ENCODE peak calls at places on chromosomes 2 and 18, in four cellular contexts. B is K562, F is A549, Y is HepG2. A is an unnamed sample.

GRCh38 chr2:10185046-10185445 is 62.5 kb downstream of the RRM2 start:
- DNase-seq in B (no peak), F (no peak), Y (no peak), A (no peak)

GRCh38 chr2:31386172-31386571 is 28.4 kb downstream of the XDH start:
- DNase-seq in B (no peak), F (no peak), Y (no peak), A (no peak)

GRCh38 chr2:42176992-42177738 is 8.0 kb downstream of the EML4 start:
- DNase-seq in B (no peak), F (no peak), Y (no peak), A (no peak)

GRCh38 chr2:128821010-128821409 is 502.3 kb upstream of the HS6ST1 start:
- DNase-seq in B (no peak), F (no peak), Y (no peak), A (no peak)

GRCh38 chr2:229141626-229142025 is 129.5 kb downstream of the PID1 start:
- DNase-seq in B (no peak), F (no peak), Y (no peak), A (no peak)

GRCh38 chr2:86584164-86584913 is 21.1 kb upstream of the CHMP3 start:
- DNase-seq in B (peak), F (no peak), Y (no peak), A (no peak)

GRCh38 chr2:54604771-54605350 is 118.6 kb upstream of the EML6 start:
- DNase-seq in B (no peak), F (no peak), Y (no peak), A (no peak)

GRCh38 chr2:143528021-143528420 is 398.8 kb downstream of the ARHGAP15 start:
- DNase-seq in B (no peak), F (no peak), Y (no peak), A (no peak)

GRCh38 chr2:200533754-200534153 is 7.7 kb downstream of the SGO2 start:
- DNase-seq in B (no peak), F (no peak), Y (no peak), A (no peak)

GRCh38 chr18:35672897-35673296 is 91.4 kb downstream of the GALNT1 start:
- DNase-seq in B (no peak), F (no peak), Y (no peak), A (no peak)

GRCh38 chr2:113166187-113166645 is 7.6 kb upstream of the PSD4 start:
- DNase-seq in B (no peak), F (no peak), Y (peak), A (no peak)

GRCh38 chr18:27583466-27583865 is 398.4 kb upstream of the CHST9 start:
- DNase-seq in B (no peak), F (no peak), Y (no peak), A (no peak)

GRCh38 chr2:73925853-73926492 is 707 bp upstream of the DGUOK start:
- DNase-seq in B (no peak), F (no peak), Y (no peak), A (no peak)

GRCh38 chr18:48818329-48819254 is 132.2 kb downstream of the SMAD7 start:
- DNase-seq in B (no peak), F (no peak), Y (no peak), A (peak)

GRCh38 chr2:3200420-3200939 is 177.1 kb downstream of the EIPR1 start:
- DNase-seq in B (no peak), F (no peak), Y (no peak), A (no peak)

GRCh38 chr2:240033330-240033678 is 3.1 kb upstream of the OR6B2 start:
- DNase-seq in B (no peak), F (no peak), Y (no peak), A (no peak)

GRCh38 chr2:197571622-197572271 is 55.9 kb downstream of the MOB4 start:
- DNase-seq in B (no peak), F (peak), Y (peak), A (no peak)

GRCh38 chr2:129876576-129876975 is 102.9 kb upstream of the RAB6C start:
- DNase-seq in B (no peak), F (no peak), Y (no peak), A (no peak)

GRCh38 chr2:148546270-148546669 is 98.3 kb upstream of the EPC2 start:
- DNase-seq in B (no peak), F (no peak), Y (no peak), A (no peak)

GRCh38 chr18:22827216-22827615 is 105.9 kb upstream of the RBBP8 start:
- DNase-seq in B (no peak), F (no peak), Y (no peak), A (no peak)

GRCh38 chr18:75492897-75493296 is 65.4 kb upstream of the SMIM21 start:
- DNase-seq in B (no peak), F (no peak), Y (no peak), A (no peak)

GRCh38 chr18:75483662-75484061 is 56.2 kb upstream of the SMIM21 start:
- DNase-seq in B (no peak), F (no peak), Y (no peak), A (no peak)

GRCh38 chr18:75491361-75491760 is 63.9 kb upstream of the SMIM21 start:
- DNase-seq in B (no peak), F (no peak), Y (no peak), A (no peak)

DNA sequence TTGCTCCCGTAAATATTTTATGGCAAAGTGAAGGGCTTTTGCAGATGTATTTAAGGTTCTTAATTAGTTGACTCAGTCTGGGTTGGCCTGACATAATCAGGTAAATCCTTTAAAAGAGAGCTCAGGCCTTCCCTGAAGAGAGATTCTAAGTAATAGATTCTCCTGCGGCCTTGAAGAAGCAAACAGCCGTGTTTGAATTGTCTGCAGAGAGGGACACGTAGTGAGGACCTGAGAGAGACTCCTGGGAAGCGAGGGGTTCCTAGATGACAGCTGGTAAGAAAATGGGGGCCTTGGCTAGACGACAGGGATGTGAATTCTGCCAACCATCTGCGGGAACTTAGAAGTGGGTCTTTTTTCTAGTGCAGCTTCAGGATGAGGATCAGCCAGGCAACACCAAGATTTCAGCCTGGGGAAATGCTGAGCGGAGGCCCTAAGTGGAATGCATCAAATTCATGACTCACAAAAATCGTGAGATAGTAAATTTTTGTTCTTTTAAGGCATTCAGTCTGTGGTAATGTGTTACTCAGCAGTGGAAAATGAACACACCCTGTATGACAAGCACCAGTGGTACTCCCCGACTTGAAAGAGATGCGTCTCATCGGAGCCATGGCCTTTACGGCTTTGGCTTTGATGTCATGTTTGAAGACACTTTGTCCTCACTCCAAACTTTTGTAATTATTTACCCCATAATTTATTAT is 62.1 kb upstream of the SMIM21 start:
- DNase-seq in B (no peak), F (peak), Y (peak), A (no peak)
- TF ChIP-seq HMGXB4 in B (no peak), F (no peak), Y (no peak), A (no peak)

GRCh38 chr2:187962538-187962937 is 329.1 kb upstream of the GULP1 start:
- DNase-seq in B (no peak), F (no peak), Y (no peak), A (no peak)
- TF ChIP-seq HMGXB4 in B (no peak), F (no peak), Y (no peak), A (no peak)

GRCh38 chr2:152386266-152386665 is 51.3 kb downstream of the FMNL2 start:
- DNase-seq in B (no peak), F (no peak), Y (no peak), A (no peak)

GRCh38 chr2:152391318-152391717 is 56.3 kb downstream of the FMNL2 start:
- DNase-seq in B (no peak), F (no peak), Y (no peak), A (no peak)

GRCh38 chr2:152390837-152391236 is 55.9 kb downstream of the FMNL2 start:
- DNase-seq in B (no peak), F (no peak), Y (no peak), A (no peak)

GRCh38 chr2:152387046-152387445 is 52.1 kb downstream of the FMNL2 start:
- DNase-seq in B (no peak), F (no peak), Y (no peak), A (no peak)

DNA sequence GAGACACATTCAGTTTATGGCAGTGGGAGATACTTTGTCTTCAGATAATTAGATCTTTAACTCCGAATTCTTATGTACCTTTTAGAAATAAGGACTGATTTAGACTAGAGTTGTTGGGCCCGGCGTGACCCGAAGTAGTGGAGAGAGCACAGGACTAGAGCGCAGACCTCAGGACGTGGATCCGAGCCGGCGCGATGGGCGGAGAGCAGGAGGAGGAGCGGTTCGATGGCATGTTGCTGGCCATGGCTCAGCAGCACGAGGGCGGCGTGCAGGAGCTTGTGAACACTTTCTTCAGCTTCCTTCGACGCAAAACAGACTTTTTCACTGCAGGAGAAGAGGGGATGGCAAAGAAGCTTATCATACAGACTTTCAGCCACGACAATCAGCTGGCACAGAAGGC is 54.5 kb downstream of the FMNL2 start:
- DNase-seq in B (no peak), F (no peak), Y (no peak), A (no peak)
- TF ChIP-seq HMGXB4 in B (no peak), F (no peak), Y (no peak), A (no peak)

DNA sequence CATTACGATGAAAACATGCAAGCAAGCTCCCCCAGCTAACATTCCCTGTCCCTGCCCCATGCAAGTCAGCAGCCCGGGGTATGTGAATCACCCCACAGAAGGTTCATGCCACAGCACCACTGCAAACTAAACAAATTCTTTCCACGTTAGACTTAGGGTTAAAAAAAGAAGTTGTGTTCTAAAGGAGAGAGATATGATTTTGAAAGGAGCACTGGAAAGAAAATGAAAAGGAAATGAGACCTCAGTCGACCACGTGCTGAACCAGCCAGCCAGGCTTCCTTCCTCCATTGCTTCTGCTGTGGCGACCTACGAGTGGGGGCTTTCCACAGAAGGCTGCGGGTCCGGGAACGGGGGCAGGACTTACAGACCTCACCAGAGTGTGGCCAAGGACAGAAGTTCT is 52.0 kb downstream of the ARL4C start:
- DNase-seq in B (no peak), F (no peak), Y (no peak), A (no peak)
- TF ChIP-seq HMGXB4 in B (no peak), F (no peak), Y (no peak), A (no peak)

DNA sequence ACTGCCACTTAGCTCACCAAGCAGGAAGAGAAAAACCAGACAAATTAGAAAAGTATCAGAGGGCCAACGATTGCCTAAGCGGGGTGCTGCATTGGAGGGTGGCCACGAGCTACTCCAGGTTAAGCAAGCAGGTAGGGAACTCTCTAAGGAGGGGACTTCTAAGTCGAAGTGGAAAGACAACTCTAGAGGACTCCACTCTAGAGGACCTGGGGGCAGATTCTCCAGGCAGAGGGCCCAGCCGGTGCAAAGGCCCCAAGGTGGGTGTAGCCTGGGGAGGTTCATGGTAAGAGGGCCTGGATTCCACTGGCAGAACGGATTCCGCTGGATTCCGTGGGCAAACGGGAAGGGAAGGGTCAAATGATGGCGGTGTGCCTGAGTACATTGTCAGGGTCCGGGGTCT is 12.7 kb downstream of the FBLN7 start:
- DNase-seq in B (no peak), F (no peak), Y (no peak), A (no peak)
- TF ChIP-seq HMGXB4 in B (no peak), F (no peak), Y (no peak), A (no peak)

DNA sequence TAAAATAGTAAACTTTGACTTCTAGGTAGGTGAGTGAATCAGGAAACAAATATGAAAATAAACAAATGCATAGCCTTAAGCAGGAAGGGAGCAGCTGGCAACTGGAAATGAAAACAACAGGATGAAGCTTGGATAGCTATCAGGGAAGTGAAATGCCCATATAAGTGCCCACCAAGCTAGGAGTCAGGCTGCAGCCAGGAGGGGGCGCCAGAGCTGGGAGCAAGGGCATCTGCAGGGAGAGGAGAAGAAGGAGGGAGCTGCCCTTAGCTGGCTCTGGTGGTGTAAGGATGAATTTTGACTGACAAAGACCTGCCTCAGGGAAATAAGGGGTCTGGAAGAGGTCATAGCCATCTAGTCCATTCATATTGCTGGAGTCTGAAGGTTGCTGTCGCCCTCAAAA is 298.3 kb downstream of the TDRD15 start:
- DNase-seq in B (peak), F (no peak), Y (peak), A (peak)
- TF ChIP-seq HMGXB4 in B (no peak), F (no peak), Y (no peak), A (no peak)

GRCh38 chr2:241061275-241061674 is 40.8 kb downstream of the MTERF4 start:
- DNase-seq in B (no peak), F (no peak), Y (no peak), A (no peak)
- TF ChIP-seq HMGXB4 in B (no peak), F (no peak), Y (no peak), A (no peak)

GRCh38 chr2:167334343-167334742 is 446.1 kb downstream of the XIRP2 start:
- DNase-seq in B (no peak), F (no peak), Y (no peak), A (no peak)

GRCh38 chr2:167332358-167332757 is 444.1 kb downstream of the XIRP2 start:
- DNase-seq in B (no peak), F (no peak), Y (no peak), A (no peak)

GRCh38 chr2:167333245-167333644 is 445.0 kb downstream of the XIRP2 start:
- DNase-seq in B (no peak), F (no peak), Y (no peak), A (no peak)

GRCh38 chr2:167335627-167336026 is 447.3 kb downstream of the XIRP2 start:
- DNase-seq in B (no peak), F (no peak), Y (no peak), A (no peak)

DNA sequence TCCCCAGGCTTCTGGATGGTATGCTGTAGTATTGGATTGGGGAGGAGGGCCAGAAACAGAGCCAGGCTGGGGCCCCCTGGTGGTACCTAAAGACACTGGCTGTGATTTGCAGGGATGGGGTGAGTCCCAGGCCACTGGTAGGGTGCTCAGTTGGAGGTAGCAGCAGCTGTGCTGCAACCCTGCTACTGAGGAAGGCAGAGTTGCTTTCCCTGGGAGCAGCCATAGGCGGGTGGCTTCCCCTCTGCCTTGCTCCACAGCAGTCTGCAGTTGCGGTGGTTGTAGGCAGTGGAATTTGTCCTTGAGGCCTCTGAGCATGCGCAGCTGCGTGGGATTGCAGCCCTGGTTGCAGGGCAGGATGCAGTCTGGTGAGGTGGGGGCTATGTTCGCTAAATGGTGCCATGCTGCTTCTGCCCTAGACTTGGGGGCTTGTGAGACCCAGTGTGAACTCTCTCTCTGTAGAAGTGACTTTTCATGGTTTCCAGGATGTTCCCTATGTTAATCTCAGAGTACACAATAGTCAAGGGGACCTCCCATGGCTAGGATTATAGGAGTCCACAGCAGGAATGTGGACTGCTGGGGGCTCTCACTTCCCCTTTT is 443.5 kb downstream of the XIRP2 start:
- DNase-seq in B (no peak), F (no peak), Y (peak), A (peak)
- TF ChIP-seq HMGXB4 in B (no peak), F (no peak), Y (no peak), A (no peak)

GRCh38 chr2:218927411-218927810 is 32.1 kb upstream of the CDK5R2 start:
- DNase-seq in B (no peak), F (no peak), Y (no peak), A (no peak)
- TF ChIP-seq HMGXB4 in B (no peak), F (no peak), Y (no peak), A (no peak)

GRCh38 chr18:14075196-14075595 is 57.0 kb downstream of the ZNF519 start:
- DNase-seq in B (no peak), F (no peak), Y (no peak), A (no peak)
- TF ChIP-seq HMGXB4 in B (no peak), F (no peak), Y (no peak), A (no peak)

A was measured in WTC11.